ENCODE peak calls at places on chromosomes 11 and 22, in five cellular contexts. I is iris pigment epithelial cell, P is omental fat pad, U is AML-193, B is Daoy. A is an unnamed sample.

GRCh38 chr11:2175659-2176058 is 4.0 kb upstream of the TH start:
- DNase-seq in I (peak), P (no peak), U (no peak), B (peak), A (no peak)

GRCh38 chr11:12842933-12843636 is 166.0 kb upstream of the RASSF10 start:
- DNase-seq in I (peak), P (no peak), U (no peak), B (peak), A (peak)

GRCh38 chr22:37088750-37089408 is 20.6 kb downstream of the TMPRSS6 start:
- DNase-seq in I (no peak), P (no peak), U (no peak), B (no peak), A (no peak)

GRCh38 chr11:126190792-126191191 is 20.7 kb downstream of the RPUSD4 start:
- DNase-seq in I (no peak), P (no peak), U (no peak), B (no peak), A (no peak)

GRCh38 chr11:98183034-98183433 is 837.7 kb upstream of the CNTN5 start:
- DNase-seq in I (no peak), P (no peak), U (no peak), B (no peak), A (no peak)

GRCh38 chr11:32466279-32466915 is 31.1 kb upstream of the WT1 start:
- DNase-seq in I (peak), P (no peak), U (no peak), B (peak), A (no peak)

GRCh38 chr11:119942583-119943338 is 195.2 kb downstream of the TRIM29 start:
- DNase-seq in I (no peak), P (no peak), U (no peak), B (no peak), A (no peak)

GRCh38 chr11:115324569-115325432 is 179.4 kb downstream of the CADM1 start:
- DNase-seq in I (peak), P (no peak), U (peak), B (peak), A (peak)

GRCh38 chr11:44577231-44577834 is 11.9 kb downstream of the CD82 start:
- DNase-seq in I (no peak), P (no peak), U (no peak), B (no peak), A (no peak)

GRCh38 chr22:46382524-46382923 is 47.0 kb downstream of the TRMU start:
- DNase-seq in I (no peak), P (no peak), U (no peak), B (no peak), A (no peak)

GRCh38 chr11:305834-306211 is 1.8 kb upstream of the IFITM2 start:
- DNase-seq in I (no peak), P (no peak), U (no peak), B (no peak), A (no peak)

GRCh38 chr11:94129505-94130335 is 1.1 kb downstream of the PANX1 start:
- DNase-seq in I (peak), P (no peak), U (no peak), B (no peak), A (peak)

GRCh38 chr11:69906453-69906907 is 87.3 kb upstream of the FGF3 start:
- DNase-seq in I (no peak), P (no peak), U (no peak), B (no peak), A (no peak)

GRCh38 chr11:123640677-123641494 is 13.5 kb downstream of the SCN3B start:
- DNase-seq in I (peak), P (no peak), U (peak), B (peak), A (peak)

GRCh38 chr22:32020117-32020516 is 22.9 kb upstream of the SLC5A1 start:
- DNase-seq in I (peak), P (no peak), U (no peak), B (peak), A (no peak)

GRCh38 chr11:28690746-28691145 is 582.6 kb downstream of the METTL15 start:
- DNase-seq in I (peak), P (no peak), U (no peak), B (no peak), A (no peak)

GRCh38 chr11:46617451-46618314 is at the start of gene ATG13:
- DNase-seq in I (peak), P (peak), U (peak), B (peak), A (peak)

GRCh38 chr11:133269272-133269671 is 263.0 kb downstream of the OPCML start:
- DNase-seq in I (no peak), P (no peak), U (no peak), B (no peak), A (no peak)

GRCh38 chr22:33922268-33922667 is 2.0 kb upstream of the LARGE1 start:
- DNase-seq in I (peak), P (no peak), U (no peak), B (no peak), A (no peak)

GRCh38 chr11:41954034-41954433 is 494.6 kb upstream of the LRRC4C start:
- DNase-seq in I (no peak), P (no peak), U (no peak), B (no peak), A (peak)

GRCh38 chr11:120501440-120501839 is 10.1 kb upstream of the GRIK4 start:
- DNase-seq in I (no peak), P (no peak), U (no peak), B (no peak), A (no peak)

GRCh38 chr11:95375451-95375850 is 144.4 kb upstream of the SESN3 start:
- DNase-seq in I (no peak), P (no peak), U (no peak), B (no peak), A (no peak)

GRCh38 chr11:130145975-130146776 is 13.4 kb upstream of the ST14 start:
- DNase-seq in I (peak), P (no peak), U (no peak), B (peak), A (no peak)